ENCODE peak calls at places on chromosomes 16 and 17, in four cellular contexts. R is activated naive CD8-positive, alpha-beta T cell treated with anti-CD3 and anti-CD28 coated beads for 36 hours; Z is PC-9; P is WTC11. H is an unnamed sample.

GRCh38 chr17:15289285-15290185 is 24.4 kb upstream of the PMP22 start:
- DNase-seq in Z (peak), R (no peak), P (no peak), H (no peak)

GRCh38 chr16:88639231-88640038 is 1.1 kb downstream of the IL17C start:
- DNase-seq in R (no peak), Z (no peak), P (peak), H (no peak)

GRCh38 chr17:82931696-82932060 is 91.9 kb upstream of the ZNF750 start:
- DNase-seq in P (no peak), Z (no peak), R (no peak), H (no peak)

GRCh38 chr16:28974437-28975157 is at the start of gene SPNS1:
- DNase-seq in Z (peak), P (peak), R (peak), H (peak)

GRCh38 chr17:77206557-77206956 is 65.8 kb downstream of the SEC14L1 start:
- DNase-seq in Z (no peak), R (no peak), P (no peak), H (no peak)

GRCh38 chr17:81025756-81026155 is 9.2 kb upstream of the BAIAP2 start:
- DNase-seq in Z (no peak), R (no peak), P (no peak), H (no peak)

GRCh38 chr17:8225813-8226535 is 15.6 kb upstream of the AURKB start:
- DNase-seq in Z (no peak), R (peak), P (peak), H (peak)

GRCh38 chr17:56317351-56318208 is 164.3 kb downstream of the ANKFN1 start:
- DNase-seq in R (no peak), Z (no peak), P (no peak), H (no peak)

GRCh38 chr17:19376799-19377198 is 1.5 kb upstream of the MAPK7 start:
- DNase-seq in P (no peak), Z (peak), R (no peak), H (peak)

GRCh38 chr16:26668026-26668425 is 398.7 kb upstream of the C16orf82 start:
- DNase-seq in Z (no peak), R (no peak), P (no peak), H (no peak)

GRCh38 chr17:7549401-7550055 is 670 bp downstream of the TNFSF12 start:
- DNase-seq in Z (no peak), P (no peak), R (peak), H (no peak)

GRCh38 chr17:82587234-82588086 is 60.8 kb downstream of the WDR45B start:
- DNase-seq in Z (no peak), P (no peak), R (no peak), H (no peak)

GRCh38 chr17:47983492-47984223 is 12.7 kb downstream of the CDK5RAP3 start:
- DNase-seq in R (no peak), P (no peak), Z (no peak), H (no peak)

GRCh38 chr17:61511480-61512182 is 59.4 kb downstream of the TBX4 start:
- DNase-seq in R (no peak), P (no peak), Z (no peak), H (no peak)

GRCh38 chr16:27355610-27356009 is 41.8 kb downstream of the IL4R start:
- DNase-seq in R (peak), Z (no peak), P (peak), H (no peak)

GRCh38 chr16:85573696-85574641 is 39.2 kb upstream of the GSE1 start:
- DNase-seq in R (no peak), P (no peak), Z (no peak), H (no peak)

H was measured in foreskin keratinocyte.